ENCODE peak calls at places on chromosomes 12 and 14, in nine cellular contexts. One of them, this sample, is unnamed.

GRCh38 chr12:26278266-26278665 is 82.9 kb downstream of the SSPN start:
- DNase-seq in HFFc6: no peak
- DNase-seq in SW 1271: no peak
- DNase-seq in GM06990: no peak
- DNase-seq in activated naive CD8-positive, alpha-beta T cell treated with anti-CD3 and anti-CD28 coated beads, Interleukin-2, amount 50 U/mL, for 24 hours: no peak
- DNase-seq in GM23248: no peak
- DNase-seq in T-helper 2 cell: no peak
- DNase-seq in A172: no peak
- DNase-seq in iPS DF 6.9: no peak
- DNase-seq in this sample: no peak

GRCh38 chr12:122873540-122873939 is 22.4 kb downstream of the VPS37B start:
- DNase-seq in HFFc6: no peak
- DNase-seq in SW 1271: no peak
- DNase-seq in GM06990: no peak
- DNase-seq in activated naive CD8-positive, alpha-beta T cell treated with anti-CD3 and anti-CD28 coated beads, Interleukin-2, amount 50 U/mL, for 24 hours: no peak
- DNase-seq in GM23248: no peak
- DNase-seq in T-helper 2 cell: no peak
- DNase-seq in A172: no peak
- DNase-seq in iPS DF 6.9: no peak
- DNase-seq in this sample: no peak

GRCh38 chr14:87066221-87066817 is 926.7 kb downstream of the GALC start:
- DNase-seq in HFFc6: no peak
- DNase-seq in SW 1271: no peak
- DNase-seq in GM06990: no peak
- DNase-seq in activated naive CD8-positive, alpha-beta T cell treated with anti-CD3 and anti-CD28 coated beads, Interleukin-2, amount 50 U/mL, for 24 hours: no peak
- DNase-seq in GM23248: no peak
- DNase-seq in T-helper 2 cell: no peak
- DNase-seq in A172: peak
- DNase-seq in iPS DF 6.9: no peak
- DNase-seq in this sample: no peak

GRCh38 chr12:96236221-96236822 is 42.1 kb downstream of the ELK3 start:
- DNase-seq in HFFc6: no peak
- DNase-seq in SW 1271: no peak
- DNase-seq in GM06990: no peak
- DNase-seq in activated naive CD8-positive, alpha-beta T cell treated with anti-CD3 and anti-CD28 coated beads, Interleukin-2, amount 50 U/mL, for 24 hours: no peak
- DNase-seq in GM23248: peak
- DNase-seq in T-helper 2 cell: peak
- DNase-seq in A172: no peak
- DNase-seq in iPS DF 6.9: no peak
- DNase-seq in this sample: no peak

GRCh38 chr12:44377443-44378160 is 498.5 kb downstream of the NELL2 start:
- DNase-seq in HFFc6: no peak
- DNase-seq in SW 1271: no peak
- DNase-seq in GM06990: no peak
- DNase-seq in activated naive CD8-positive, alpha-beta T cell treated with anti-CD3 and anti-CD28 coated beads, Interleukin-2, amount 50 U/mL, for 24 hours: no peak
- DNase-seq in GM23248: no peak
- DNase-seq in T-helper 2 cell: no peak
- DNase-seq in A172: no peak
- DNase-seq in iPS DF 6.9: no peak
- DNase-seq in this sample: no peak

GRCh38 chr12:29157486-29157946 is 8.4 kb downstream of the FAR2 start:
- DNase-seq in HFFc6: no peak
- DNase-seq in SW 1271: no peak
- DNase-seq in GM06990: no peak
- DNase-seq in activated naive CD8-positive, alpha-beta T cell treated with anti-CD3 and anti-CD28 coated beads, Interleukin-2, amount 50 U/mL, for 24 hours: no peak
- DNase-seq in GM23248: peak
- DNase-seq in T-helper 2 cell: no peak
- DNase-seq in A172: peak
- DNase-seq in iPS DF 6.9: no peak
- DNase-seq in this sample: no peak

GRCh38 chr12:123098780-123099179 is 52.1 kb downstream of the PITPNM2 start:
- DNase-seq in HFFc6: no peak
- DNase-seq in SW 1271: no peak
- DNase-seq in GM06990: no peak
- DNase-seq in activated naive CD8-positive, alpha-beta T cell treated with anti-CD3 and anti-CD28 coated beads, Interleukin-2, amount 50 U/mL, for 24 hours: no peak
- DNase-seq in GM23248: no peak
- DNase-seq in T-helper 2 cell: no peak
- DNase-seq in A172: no peak
- DNase-seq in iPS DF 6.9: no peak
- DNase-seq in this sample: no peak

GRCh38 chr14:100660498-100661339 is 66.0 kb upstream of the DLK1 start:
- DNase-seq in HFFc6: peak
- DNase-seq in SW 1271: no peak
- DNase-seq in GM06990: no peak
- DNase-seq in activated naive CD8-positive, alpha-beta T cell treated with anti-CD3 and anti-CD28 coated beads, Interleukin-2, amount 50 U/mL, for 24 hours: no peak
- DNase-seq in GM23248: peak
- DNase-seq in T-helper 2 cell: no peak
- DNase-seq in A172: no peak
- DNase-seq in iPS DF 6.9: no peak
- DNase-seq in this sample: no peak

GRCh38 chr14:36771256-36771655 is 109.6 kb downstream of the PAX9 start:
- DNase-seq in HFFc6: no peak
- DNase-seq in SW 1271: no peak
- DNase-seq in GM06990: no peak
- DNase-seq in activated naive CD8-positive, alpha-beta T cell treated with anti-CD3 and anti-CD28 coated beads, Interleukin-2, amount 50 U/mL, for 24 hours: no peak
- DNase-seq in GM23248: no peak
- DNase-seq in T-helper 2 cell: no peak
- DNase-seq in A172: no peak
- DNase-seq in iPS DF 6.9: no peak
- DNase-seq in this sample: no peak

GRCh38 chr14:61514006-61514830 is 181.1 kb upstream of the HIF1A start:
- DNase-seq in HFFc6: no peak
- DNase-seq in SW 1271: no peak
- DNase-seq in GM06990: no peak
- DNase-seq in activated naive CD8-positive, alpha-beta T cell treated with anti-CD3 and anti-CD28 coated beads, Interleukin-2, amount 50 U/mL, for 24 hours: no peak
- DNase-seq in GM23248: no peak
- DNase-seq in T-helper 2 cell: no peak
- DNase-seq in A172: no peak
- DNase-seq in iPS DF 6.9: no peak
- DNase-seq in this sample: no peak

GRCh38 chr14:72401632-72402428 is 469.6 kb downstream of the RGS6 start:
- DNase-seq in HFFc6: no peak
- DNase-seq in SW 1271: no peak
- DNase-seq in GM06990: no peak
- DNase-seq in activated naive CD8-positive, alpha-beta T cell treated with anti-CD3 and anti-CD28 coated beads, Interleukin-2, amount 50 U/mL, for 24 hours: no peak
- DNase-seq in GM23248: no peak
- DNase-seq in T-helper 2 cell: peak
- DNase-seq in A172: no peak
- DNase-seq in iPS DF 6.9: no peak
- DNase-seq in this sample: peak

GRCh38 chr14:58898655-58899316 is 261.0 kb downstream of the DACT1 start:
- DNase-seq in HFFc6: peak
- DNase-seq in SW 1271: no peak
- DNase-seq in GM06990: no peak
- DNase-seq in activated naive CD8-positive, alpha-beta T cell treated with anti-CD3 and anti-CD28 coated beads, Interleukin-2, amount 50 U/mL, for 24 hours: no peak
- DNase-seq in GM23248: peak
- DNase-seq in T-helper 2 cell: no peak
- DNase-seq in A172: peak
- DNase-seq in iPS DF 6.9: no peak
- DNase-seq in this sample: no peak

GRCh38 chr14:33150662-33151061 is 212.0 kb downstream of the NPAS3 start:
- DNase-seq in HFFc6: no peak
- DNase-seq in SW 1271: no peak
- DNase-seq in GM06990: no peak
- DNase-seq in activated naive CD8-positive, alpha-beta T cell treated with anti-CD3 and anti-CD28 coated beads, Interleukin-2, amount 50 U/mL, for 24 hours: no peak
- DNase-seq in GM23248: no peak
- DNase-seq in T-helper 2 cell: no peak
- DNase-seq in A172: no peak
- DNase-seq in iPS DF 6.9: no peak
- DNase-seq in this sample: no peak

GRCh38 chr12:132460571-132460970 is 29.4 kb upstream of the FBRSL1 start:
- DNase-seq in HFFc6: no peak
- DNase-seq in SW 1271: no peak
- DNase-seq in GM06990: no peak
- DNase-seq in activated naive CD8-positive, alpha-beta T cell treated with anti-CD3 and anti-CD28 coated beads, Interleukin-2, amount 50 U/mL, for 24 hours: no peak
- DNase-seq in GM23248: peak
- DNase-seq in T-helper 2 cell: no peak
- DNase-seq in A172: no peak
- DNase-seq in iPS DF 6.9: peak
- DNase-seq in this sample: no peak

GRCh38 chr12:118980407-118981014 is 830 bp upstream of the SRRM4 start:
- DNase-seq in HFFc6: no peak
- DNase-seq in SW 1271: no peak
- DNase-seq in GM06990: no peak
- DNase-seq in activated naive CD8-positive, alpha-beta T cell treated with anti-CD3 and anti-CD28 coated beads, Interleukin-2, amount 50 U/mL, for 24 hours: no peak
- DNase-seq in GM23248: no peak
- DNase-seq in T-helper 2 cell: no peak
- DNase-seq in A172: no peak
- DNase-seq in iPS DF 6.9: no peak
- DNase-seq in this sample: no peak

GRCh38 chr14:101087614-101088394 is 184.3 kb upstream of the RTL1 start:
- DNase-seq in HFFc6: no peak
- DNase-seq in SW 1271: no peak
- DNase-seq in GM06990: no peak
- DNase-seq in activated naive CD8-positive, alpha-beta T cell treated with anti-CD3 and anti-CD28 coated beads, Interleukin-2, amount 50 U/mL, for 24 hours: no peak
- DNase-seq in GM23248: no peak
- DNase-seq in T-helper 2 cell: no peak
- DNase-seq in A172: no peak
- DNase-seq in iPS DF 6.9: no peak
- DNase-seq in this sample: no peak

GRCh38 chr14:104185916-104186495 is 47.6 kb downstream of the KIF26A start:
- DNase-seq in HFFc6: no peak
- DNase-seq in SW 1271: no peak
- DNase-seq in GM06990: no peak
- DNase-seq in activated naive CD8-positive, alpha-beta T cell treated with anti-CD3 and anti-CD28 coated beads, Interleukin-2, amount 50 U/mL, for 24 hours: no peak
- DNase-seq in GM23248: no peak
- DNase-seq in T-helper 2 cell: no peak
- DNase-seq in A172: no peak
- DNase-seq in iPS DF 6.9: no peak
- DNase-seq in this sample: no peak

GRCh38 chr14:23113346-23114119 is 5.5 kb downstream of the CEBPE start:
- DNase-seq in HFFc6: no peak
- DNase-seq in SW 1271: no peak
- DNase-seq in GM06990: no peak
- DNase-seq in activated naive CD8-positive, alpha-beta T cell treated with anti-CD3 and anti-CD28 coated beads, Interleukin-2, amount 50 U/mL, for 24 hours: no peak
- DNase-seq in GM23248: peak
- DNase-seq in T-helper 2 cell: no peak
- DNase-seq in A172: no peak
- DNase-seq in iPS DF 6.9: no peak
- DNase-seq in this sample: no peak

GRCh38 chr12:85923767-85924331 is 49.8 kb downstream of the NTS start:
- DNase-seq in HFFc6: peak
- DNase-seq in SW 1271: no peak
- DNase-seq in GM06990: no peak
- DNase-seq in activated naive CD8-positive, alpha-beta T cell treated with anti-CD3 and anti-CD28 coated beads, Interleukin-2, amount 50 U/mL, for 24 hours: no peak
- DNase-seq in GM23248: peak
- DNase-seq in T-helper 2 cell: no peak
- DNase-seq in A172: peak
- DNase-seq in iPS DF 6.9: no peak
- DNase-seq in this sample: no peak

GRCh38 chr14:44099752-44100462 is 407.2 kb downstream of the FSCB start:
- DNase-seq in HFFc6: no peak
- DNase-seq in SW 1271: no peak
- DNase-seq in GM06990: no peak
- DNase-seq in activated naive CD8-positive, alpha-beta T cell treated with anti-CD3 and anti-CD28 coated beads, Interleukin-2, amount 50 U/mL, for 24 hours: no peak
- DNase-seq in GM23248: no peak
- DNase-seq in T-helper 2 cell: no peak
- DNase-seq in A172: no peak
- DNase-seq in iPS DF 6.9: no peak
- DNase-seq in this sample: no peak

GRCh38 chr14:104349950-104350349 is 211.6 kb downstream of the KIF26A start:
- DNase-seq in HFFc6: no peak
- DNase-seq in SW 1271: no peak
- DNase-seq in GM06990: no peak
- DNase-seq in activated naive CD8-positive, alpha-beta T cell treated with anti-CD3 and anti-CD28 coated beads, Interleukin-2, amount 50 U/mL, for 24 hours: no peak
- DNase-seq in GM23248: no peak
- DNase-seq in T-helper 2 cell: no peak
- DNase-seq in A172: no peak
- DNase-seq in iPS DF 6.9: no peak
- DNase-seq in this sample: no peak

GRCh38 chr12:61011767-61012423 is 1248.3 kb upstream of the USP15 start:
- DNase-seq in HFFc6: no peak
- DNase-seq in SW 1271: no peak
- DNase-seq in GM06990: no peak
- DNase-seq in activated naive CD8-positive, alpha-beta T cell treated with anti-CD3 and anti-CD28 coated beads, Interleukin-2, amount 50 U/mL, for 24 hours: no peak
- DNase-seq in GM23248: no peak
- DNase-seq in T-helper 2 cell: no peak
- DNase-seq in A172: no peak
- DNase-seq in iPS DF 6.9: no peak
- DNase-seq in this sample: no peak

GRCh38 chr12:94150483-94151225 is 2.3 kb downstream of the PLXNC1 start:
- DNase-seq in HFFc6: no peak
- DNase-seq in SW 1271: no peak
- DNase-seq in GM06990: peak
- DNase-seq in activated naive CD8-positive, alpha-beta T cell treated with anti-CD3 and anti-CD28 coated beads, Interleukin-2, amount 50 U/mL, for 24 hours: peak
- DNase-seq in GM23248: no peak
- DNase-seq in T-helper 2 cell: peak
- DNase-seq in A172: no peak
- DNase-seq in iPS DF 6.9: no peak
- DNase-seq in this sample: no peak

GRCh38 chr12:52519826-52520662 is at the start of gene KRT5:
- DNase-seq in HFFc6: no peak
- DNase-seq in SW 1271: no peak
- DNase-seq in GM06990: no peak
- DNase-seq in activated naive CD8-positive, alpha-beta T cell treated with anti-CD3 and anti-CD28 coated beads, Interleukin-2, amount 50 U/mL, for 24 hours: no peak
- DNase-seq in GM23248: no peak
- DNase-seq in T-helper 2 cell: no peak
- DNase-seq in A172: no peak
- DNase-seq in iPS DF 6.9: no peak
- DNase-seq in this sample: no peak

GRCh38 chr14:73758392-73759182 is 44.4 kb upstream of the PNMA1 start:
- DNase-seq in HFFc6: peak
- DNase-seq in SW 1271: peak
- DNase-seq in GM06990: peak
- DNase-seq in activated naive CD8-positive, alpha-beta T cell treated with anti-CD3 and anti-CD28 coated beads, Interleukin-2, amount 50 U/mL, for 24 hours: peak
- DNase-seq in GM23248: peak
- DNase-seq in T-helper 2 cell: peak
- DNase-seq in A172: peak
- DNase-seq in iPS DF 6.9: peak
- DNase-seq in this sample: peak

GRCh38 chr14:104339829-104340228 is 201.4 kb downstream of the KIF26A start:
- DNase-seq in HFFc6: no peak
- DNase-seq in SW 1271: no peak
- DNase-seq in GM06990: no peak
- DNase-seq in activated naive CD8-positive, alpha-beta T cell treated with anti-CD3 and anti-CD28 coated beads, Interleukin-2, amount 50 U/mL, for 24 hours: no peak
- DNase-seq in GM23248: no peak
- DNase-seq in T-helper 2 cell: no peak
- DNase-seq in A172: no peak
- DNase-seq in iPS DF 6.9: no peak
- DNase-seq in this sample: no peak

GRCh38 chr12:122363782-122364181 is 58.7 kb downstream of the CLIP1 start:
- DNase-seq in HFFc6: no peak
- DNase-seq in SW 1271: no peak
- DNase-seq in GM06990: no peak
- DNase-seq in activated naive CD8-positive, alpha-beta T cell treated with anti-CD3 and anti-CD28 coated beads, Interleukin-2, amount 50 U/mL, for 24 hours: no peak
- DNase-seq in GM23248: peak
- DNase-seq in T-helper 2 cell: no peak
- DNase-seq in A172: no peak
- DNase-seq in iPS DF 6.9: no peak
- DNase-seq in this sample: no peak